ENCODE peak calls at places on chromosomes 13 and 19, in five cellular contexts. V is uterus, F is spleen, I is lower leg skin, S is HCT116. Q is an unnamed sample.

GRCh38 chr13:50017819-50018218 is 2.6 kb downstream of the KCNRG start:
- DNase-seq in I (no peak), S (no peak), V (no peak), F (no peak), Q (no peak)

GRCh38 chr13:52809310-52809769 is 39.1 kb downstream of the PCDH8 start:
- DNase-seq in V (no peak), I (no peak), S (peak), F (no peak), Q (peak)

GRCh38 chr13:101382086-101382485 is 34.2 kb downstream of the NALCN start:
- DNase-seq in I (no peak), S (no peak), V (no peak), F (no peak), Q (no peak)

GRCh38 chr19:39154626-39155100 is 29.1 kb downstream of the PAK4 start:
- DNase-seq in I (no peak), S (peak), V (no peak), F (no peak), Q (no peak)

GRCh38 chr13:84616864-84617263 is 734.6 kb upstream of the SLITRK1 start:
- DNase-seq in V (no peak), F (no peak), I (no peak), S (no peak), Q (no peak)

GRCh38 chr13:112693831-112694497 is 4.1 kb downstream of the ATP11A start:
- DNase-seq in V (no peak), F (peak), I (peak), S (no peak), Q (peak)

GRCh38 chr19:51258165-51258564 is 7.3 kb downstream of the SIGLECL1 start:
- DNase-seq in V (no peak), F (no peak), I (no peak), S (no peak), Q (no peak)

GRCh38 chr13:92896842-92897241 is 329.8 kb upstream of the GPC6 start:
- DNase-seq in S (no peak), F (no peak), V (no peak), I (no peak), Q (no peak)

GRCh38 chr13:91238036-91238435 is 109.5 kb upstream of the MIR17HG start:
- DNase-seq in I (no peak), F (no peak), S (no peak), V (no peak), Q (no peak)

GRCh38 chr19:40255619-40256166 is 29.2 kb upstream of the CCNP start:
- DNase-seq in S (no peak), F (no peak), V (no peak), I (no peak), Q (no peak)

GRCh38 chr13:95948646-95949045 is 104.6 kb downstream of the UGGT2 start:
- DNase-seq in S (no peak), F (no peak), V (no peak), I (no peak), Q (no peak)

GRCh38 chr13:98944336-98944735 is 33.5 kb downstream of the DOCK9 start:
- DNase-seq in S (no peak), I (no peak), V (no peak), F (peak), Q (no peak)

GRCh38 chr13:23959231-23959862 is 62.0 kb upstream of the C1QTNF9B start:
- DNase-seq in V (no peak), I (no peak), S (no peak), F (no peak), Q (no peak)

GRCh38 chr19:46791944-46792343 is 3.5 kb upstream of the SLC1A5 start:
- DNase-seq in V (no peak), I (no peak), S (no peak), F (no peak), Q (no peak)

GRCh38 chr19:778910-779653 is 18.2 kb upstream of the PTBP1 start:
- DNase-seq in S (no peak), V (no peak), I (peak), F (no peak), Q (peak)

GRCh38 chr13:102440259-102440936 is 38.5 kb upstream of the FGF14 start:
- DNase-seq in F (no peak), V (no peak), S (no peak), I (no peak), Q (no peak)

DNA sequence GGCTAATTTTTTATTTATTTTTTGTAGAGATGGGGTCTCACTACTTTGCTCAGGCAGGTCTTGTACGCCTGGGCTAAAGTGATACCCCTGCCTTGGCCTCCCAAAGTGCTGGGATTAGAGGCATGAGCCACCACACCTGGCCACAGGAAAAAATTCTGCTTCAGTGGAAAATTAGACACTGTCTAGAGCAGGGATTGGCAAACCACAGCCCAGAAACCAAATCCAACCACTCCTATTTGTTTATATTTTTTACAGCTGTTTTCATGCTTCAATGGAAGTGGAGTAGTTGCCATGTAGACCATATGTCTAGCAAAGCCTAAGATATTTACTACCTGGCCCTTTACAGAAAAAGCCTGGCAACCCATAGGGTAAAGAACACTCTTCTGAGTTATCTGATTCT is 123.7 kb upstream of the MRI1 start:
- DNase-seq in F (no peak), I (no peak), S (no peak), V (no peak), Q (no peak)
- TF ChIP-seq POLR2A in F (no peak), I (no peak), S (no peak), V (no peak), Q (no peak)

GRCh38 chr13:75180805-75181455 is 301.0 kb downstream of the TBC1D4 start:
- DNase-seq in I (no peak), F (no peak), S (no peak), V (no peak), Q (no peak)

GRCh38 chr13:75181906-75182305 is 300.1 kb downstream of the TBC1D4 start:
- DNase-seq in F (no peak), V (no peak), S (no peak), I (no peak), Q (peak)

GRCh38 chr13:75173457-75174356 is 308.3 kb downstream of the TBC1D4 start:
- DNase-seq in S (no peak), F (no peak), I (no peak), V (no peak), Q (no peak)

GRCh38 chr13:75175575-75175974 is 306.4 kb downstream of the TBC1D4 start:
- DNase-seq in I (no peak), S (no peak), V (no peak), F (no peak), Q (no peak)

DNA sequence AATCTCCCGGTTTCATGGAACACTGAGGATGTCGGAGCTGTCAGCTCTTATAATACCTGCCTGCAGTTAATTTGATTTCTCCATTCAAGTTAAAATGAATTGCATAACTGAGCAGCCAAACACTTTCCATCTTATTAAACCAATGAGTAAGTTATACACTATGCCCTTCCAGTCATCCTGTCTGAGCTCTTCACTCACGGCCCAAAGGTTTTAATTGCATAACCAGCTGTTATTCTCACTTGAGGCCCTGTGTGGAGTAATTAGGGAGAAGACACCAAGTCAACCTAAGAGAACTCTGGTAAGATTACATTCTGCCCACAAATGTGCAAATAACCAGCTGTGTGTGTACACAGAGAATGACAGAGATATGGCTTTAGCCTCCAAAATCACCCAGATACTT is 303.5 kb downstream of the TBC1D4 start:
- DNase-seq in I (no peak), S (no peak), V (no peak), F (no peak), Q (no peak)
- TF ChIP-seq POLR2A in I (no peak), S (no peak), V (no peak), F (no peak), Q (no peak)

GRCh38 chr19:48249502-48250014 is 6.2 kb downstream of the CARD8 start:
- DNase-seq in I (peak), S (no peak), F (peak), V (peak), Q (no peak)
- TF ChIP-seq POLR2A in I (no peak), S (no peak), F (no peak), V (no peak), Q (no peak)

GRCh38 chr19:2148482-2149135 is 2.8 kb downstream of the AP3D1 start:
- DNase-seq in S (no peak), F (no peak), V (no peak), I (no peak), Q (no peak)
- TF ChIP-seq POLR2A in S (no peak), F (no peak), V (no peak), I (no peak), Q (no peak)

GRCh38 chr13:75803175-75803611 is 167.1 kb downstream of the LMO7 start:
- DNase-seq in V (no peak), S (no peak), F (no peak), I (no peak), Q (no peak)
- TF ChIP-seq POLR2A in V (no peak), S (no peak), F (no peak), I (no peak), Q (no peak)

GRCh38 chr19:5354403-5354802 is 13.8 kb upstream of the PTPRS start:
- DNase-seq in F (no peak), V (no peak), I (no peak), S (no peak), Q (no peak)

GRCh38 chr19:5355076-5355475 is 14.5 kb upstream of the PTPRS start:
- DNase-seq in S (no peak), I (no peak), F (peak), V (no peak), Q (no peak)

GRCh38 chr19:5356428-5356827 is 15.8 kb upstream of the PTPRS start:
- DNase-seq in S (no peak), I (no peak), F (peak), V (no peak), Q (no peak)

GRCh38 chr19:5356918-5357317 is 16.3 kb upstream of the PTPRS start:
- DNase-seq in S (no peak), F (peak), V (no peak), I (no peak), Q (no peak)

GRCh38 chr19:5355693-5356092 is 15.1 kb upstream of the PTPRS start:
- DNase-seq in F (no peak), S (no peak), I (no peak), V (no peak), Q (no peak)
- TF ChIP-seq POLR2A in F (no peak), S (no peak), I (no peak), V (no peak), Q (no peak)

GRCh38 chr19:42423462-42424344 is 3.5 kb downstream of the LIPE start:
- DNase-seq in I (peak), F (peak), V (peak), S (peak), Q (peak)
- TF ChIP-seq POLR2A in I (no peak), F (no peak), V (peak), S (no peak), Q (no peak)